ENCODE peak calls at places on chromosomes 12 and 14, in eight cellular contexts. D is astrocyte of the cerebellum, V is astrocyte, W is retinal pigment epithelial cell, A is activated B cell treated with CpG ODN at 0.5 μM for 24 hours, E is Caco-2, C is mesothelial cell of epicardium, T is fibroblast of the aortic adventitia. Z is an unnamed sample.

GRCh38 chr12:57694459-57695019 is 607 bp downstream of the OS9 start:
- DNase-seq in D (no peak), V (no peak), W (no peak), A (no peak), E (no peak), C (no peak), T (no peak), Z (no peak)

GRCh38 chr14:60197629-60198318 is 32.6 kb upstream of the DHRS7 start:
- DNase-seq in D (no peak), V (no peak), W (no peak), A (no peak), E (no peak), C (no peak), T (no peak), Z (no peak)

GRCh38 chr12:25377475-25378179 is 126.9 kb upstream of the KRAS start:
- DNase-seq in D (peak), V (peak), W (no peak), A (no peak), E (no peak), C (no peak), T (peak), Z (no peak)

GRCh38 chr12:67804168-67804567 is 155.6 kb downstream of the DYRK2 start:
- DNase-seq in D (no peak), V (no peak), W (no peak), A (no peak), E (no peak), C (no peak), T (no peak), Z (no peak)

GRCh38 chr12:54935235-54935951 is 49.2 kb downstream of the TESPA1 start:
- DNase-seq in D (peak), V (peak), W (peak), A (no peak), E (no peak), C (no peak), T (peak), Z (peak)

GRCh38 chr12:79988368-79988767 is 53.5 kb upstream of the PPP1R12A start:
- DNase-seq in D (no peak), V (peak), W (no peak), A (no peak), E (no peak), C (no peak), T (peak), Z (no peak)

GRCh38 chr12:48366131-48366530 is 15.4 kb upstream of the ZNF641 start:
- DNase-seq in D (no peak), V (peak), W (no peak), A (no peak), E (no peak), C (no peak), T (no peak), Z (no peak)

GRCh38 chr12:10967409-10967808 is 19.3 kb downstream of the TAS2R50 start:
- DNase-seq in D (peak), V (peak), W (no peak), A (no peak), E (no peak), C (no peak), T (peak), Z (no peak)

GRCh38 chr12:15037091-15037723 is 64.4 kb downstream of the PDE6H start:
- DNase-seq in D (no peak), V (no peak), W (no peak), A (no peak), E (no peak), C (no peak), T (no peak), Z (no peak)

GRCh38 chr12:130574402-130574801 is 141.7 kb downstream of the RIMBP2 start:
- DNase-seq in D (no peak), V (no peak), W (no peak), A (no peak), E (no peak), C (no peak), T (no peak), Z (no peak)

GRCh38 chr14:90490727-90491050 is 93.9 kb downstream of the CALM1 start:
- DNase-seq in D (no peak), V (no peak), W (no peak), A (no peak), E (no peak), C (no peak), T (no peak), Z (no peak)

GRCh38 chr12:115481141-115481540 is 796.4 kb downstream of the MED13L start:
- DNase-seq in D (no peak), V (no peak), W (no peak), A (no peak), E (peak), C (no peak), T (no peak), Z (no peak)

GRCh38 chr14:63922696-63923421 is 70.1 kb downstream of the SYNE2 start:
- DNase-seq in D (no peak), V (peak), W (peak), A (no peak), E (no peak), C (no peak), T (peak), Z (peak)

GRCh38 chr12:1592444-1593231 is 1.7 kb downstream of the FBXL14 start:
- DNase-seq in D (no peak), V (peak), W (no peak), A (peak), E (no peak), C (no peak), T (no peak), Z (no peak)

GRCh38 chr14:104187121-104187889 is 48.9 kb downstream of the KIF26A start:
- DNase-seq in D (no peak), V (no peak), W (peak), A (no peak), E (no peak), C (no peak), T (no peak), Z (no peak)

GRCh38 chr12:97164936-97165335 is 257.9 kb downstream of the NEDD1 start:
- DNase-seq in D (no peak), V (no peak), W (no peak), A (no peak), E (no peak), C (no peak), T (no peak), Z (no peak)

GRCh38 chr12:97160277-97160676 is 253.2 kb downstream of the NEDD1 start:
- DNase-seq in D (no peak), V (no peak), W (no peak), A (no peak), E (no peak), C (no peak), T (no peak), Z (no peak)

GRCh38 chr12:97159397-97159796 is 252.3 kb downstream of the NEDD1 start:
- DNase-seq in D (no peak), V (no peak), W (no peak), A (no peak), E (peak), C (no peak), T (no peak), Z (peak)
- TF ChIP-seq CTCF in D (no peak), V (no peak), W (no peak), A (no peak), E (no peak), C (no peak), T (no peak), Z (no peak)

GRCh38 chr12:46372131-46372851 is at the start of gene SLC38A2:
- DNase-seq in D (peak), V (peak), W (no peak), A (peak), E (peak), C (peak), T (peak), Z (no peak)

GRCh38 chr12:46370380-46370734 is 2.2 kb downstream of the SLC38A2 start:
- DNase-seq in D (no peak), V (no peak), W (no peak), A (no peak), E (no peak), C (no peak), T (peak), Z (no peak)

GRCh38 chr12:46371718-46372130 is 849 bp downstream of the SLC38A2 start:
- DNase-seq in D (no peak), V (no peak), W (no peak), A (peak), E (peak), C (peak), T (peak), Z (no peak)

GRCh38 chr12:46369474-46370379 is 2.8 kb downstream of the SLC38A2 start:
- DNase-seq in D (no peak), V (no peak), W (no peak), A (no peak), E (no peak), C (no peak), T (peak), Z (no peak)

GRCh38 chr12:46370792-46371717 is 1.5 kb downstream of the SLC38A2 start:
- DNase-seq in D (peak), V (peak), W (no peak), A (peak), E (peak), C (peak), T (peak), Z (no peak)
- TF ChIP-seq CTCF in D (no peak), V (no peak), W (no peak), A (no peak), E (no peak), C (peak), T (no peak), Z (peak)

GRCh38 chr14:29805415-29806123 is 122.1 kb downstream of the PRKD1 start:
- DNase-seq in D (peak), V (peak), W (peak), A (no peak), E (no peak), C (no peak), T (peak), Z (peak)

GRCh38 chr14:29802211-29802610 is 125.4 kb downstream of the PRKD1 start:
- DNase-seq in D (no peak), V (no peak), W (no peak), A (no peak), E (no peak), C (no peak), T (no peak), Z (peak)

GRCh38 chr14:29803045-29803444 is 124.6 kb downstream of the PRKD1 start:
- DNase-seq in D (no peak), V (no peak), W (no peak), A (no peak), E (no peak), C (no peak), T (no peak), Z (no peak)

GRCh38 chr14:29804481-29804880 is 123.2 kb downstream of the PRKD1 start:
- DNase-seq in D (no peak), V (no peak), W (no peak), A (no peak), E (no peak), C (no peak), T (no peak), Z (no peak)

GRCh38 chr14:29806124-29806517 is 121.5 kb downstream of the PRKD1 start:
- DNase-seq in D (no peak), V (no peak), W (no peak), A (no peak), E (no peak), C (no peak), T (no peak), Z (no peak)
- TF ChIP-seq CTCF in D (no peak), V (no peak), W (no peak), A (no peak), E (no peak), C (no peak), T (no peak), Z (no peak)

GRCh38 chr14:71943695-71944018 is 11.4 kb downstream of the RGS6 start:
- DNase-seq in D (no peak), V (no peak), W (no peak), A (no peak), E (no peak), C (no peak), T (no peak), Z (no peak)
- TF ChIP-seq CTCF in D (no peak), V (no peak), W (no peak), A (no peak), E (no peak), C (no peak), T (no peak), Z (no peak)

Z was measured in LNCaP clone FGC.